ENCODE peak calls at places on chromosomes 13 and 19, in five cellular contexts. G is psoas muscle, J is breast epithelium, V is aorta, A is cardiac muscle cell. K is an unnamed sample.
A peak's percentile ranks its signal among the peaks of the same experiment; 100 is the strongest.

GRCh38 chr19:681638-682037 is 5.4 kb downstream of the FSTL3 start:
- DNase-seq in G (no peak), J (no peak), V (no peak), A (no peak), K (no peak)

GRCh38 chr19:14002571-14003278 is 3.4 kb downstream of the RFX1 start:
- DNase-seq in G (peak; percentile 17), J (no peak), V (peak; percentile 49), A (no peak), K (no peak)

GRCh38 chr13:23449386-23450162 is 16.1 kb upstream of the SACS start:
- DNase-seq in G (no peak), J (no peak), V (no peak), A (no peak), K (no peak)

GRCh38 chr19:42281175-42282035 is 12.4 kb downstream of the CIC start:
- DNase-seq in G (peak; percentile 64), J (peak; percentile 83), V (peak; percentile 82), A (peak; percentile 56), K (peak; percentile 85)

GRCh38 chr13:20127563-20128458 is 33.0 kb downstream of the GJA3 start:
- DNase-seq in G (peak; percentile 72), J (peak; percentile 25), V (peak; percentile 79), A (peak; percentile 65), K (peak; percentile 82)

GRCh38 chr13:59658027-59658735 is 505.5 kb downstream of the DIAPH3 start:
- DNase-seq in G (no peak), J (no peak), V (no peak), A (no peak), K (no peak)

GRCh38 chr19:20999731-21000352 is 20.6 kb upstream of the ZNF430 start:
- DNase-seq in G (peak; percentile 81), J (peak; percentile 97), V (peak; percentile 92), A (peak; percentile 94), K (peak; percentile 91)

GRCh38 chr13:24664726-24665409 is 15.3 kb upstream of the ATP12A start:
- DNase-seq in G (no peak), J (no peak), V (no peak), A (no peak), K (no peak)

GRCh38 chr13:114115796-114116195 is 16.6 kb downstream of the RASA3 start:
- DNase-seq in G (no peak), J (no peak), V (peak; percentile 44), A (no peak), K (peak; percentile 48)

GRCh38 chr19:6516018-6516658 is 14.0 kb upstream of the TUBB4A start:
- DNase-seq in G (peak; percentile 92), J (peak; percentile 73), V (peak; percentile 94), A (peak; percentile 96), K (peak; percentile 92)

GRCh38 chr19:19719798-19720197 is 13.1 kb downstream of the ZNF14 start:
- DNase-seq in G (no peak), J (no peak), V (no peak), A (no peak), K (no peak)

GRCh38 chr13:78658630-78659449 is at the start of gene OBI1:
- DNase-seq in G (peak; percentile 93), J (peak; percentile 78), V (peak; percentile 94), A (peak; percentile 93), K (peak; percentile 95)

GRCh38 chr13:59043016-59043415 is 1120.7 kb downstream of the DIAPH3 start:
- DNase-seq in G (no peak), J (no peak), V (no peak), A (no peak), K (no peak)

GRCh38 chr19:41288898-41289505 is 21.0 kb upstream of the CCDC97 start:
- DNase-seq in G (no peak), J (no peak), V (no peak), A (no peak), K (no peak)

GRCh38 chr19:45860359-45861259 is 2.3 kb downstream of the SYMPK start:
- DNase-seq in G (no peak), J (no peak), V (no peak), A (no peak), K (no peak)

DNA sequence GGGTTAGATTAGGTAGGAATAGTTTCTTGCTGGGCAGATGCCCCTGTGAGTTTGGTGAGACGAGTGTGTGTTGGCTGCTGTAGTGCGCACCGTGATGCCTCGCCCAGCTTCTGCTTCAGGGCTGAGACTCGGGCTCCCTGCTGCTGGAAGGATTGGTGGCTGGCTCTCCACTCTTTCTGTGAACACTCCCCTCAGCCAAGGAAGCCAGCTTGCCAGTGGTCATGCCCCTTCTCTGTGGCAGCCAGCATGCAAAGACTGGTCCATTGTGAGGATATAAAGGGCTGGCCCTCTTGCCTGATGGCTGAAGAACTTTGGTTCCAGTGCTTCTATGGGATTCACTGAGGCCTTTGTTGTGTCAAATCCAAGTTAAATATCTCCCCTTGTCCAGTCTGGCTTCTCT is 2.9 kb upstream of the HTR2A start:
- DNase-seq in G (no peak), J (no peak), V (no peak), A (no peak), K (no peak)
- H3K4me1 ChIP-seq in G (peaks cover 13% of the 10 kb centered on the region), J (no peaks in the 10 kb centered on the region), V (no peaks in the 10 kb centered on the region), A (no peaks in the 10 kb centered on the region), K (peaks cover 25% of the 10 kb centered on the region)

DNA sequence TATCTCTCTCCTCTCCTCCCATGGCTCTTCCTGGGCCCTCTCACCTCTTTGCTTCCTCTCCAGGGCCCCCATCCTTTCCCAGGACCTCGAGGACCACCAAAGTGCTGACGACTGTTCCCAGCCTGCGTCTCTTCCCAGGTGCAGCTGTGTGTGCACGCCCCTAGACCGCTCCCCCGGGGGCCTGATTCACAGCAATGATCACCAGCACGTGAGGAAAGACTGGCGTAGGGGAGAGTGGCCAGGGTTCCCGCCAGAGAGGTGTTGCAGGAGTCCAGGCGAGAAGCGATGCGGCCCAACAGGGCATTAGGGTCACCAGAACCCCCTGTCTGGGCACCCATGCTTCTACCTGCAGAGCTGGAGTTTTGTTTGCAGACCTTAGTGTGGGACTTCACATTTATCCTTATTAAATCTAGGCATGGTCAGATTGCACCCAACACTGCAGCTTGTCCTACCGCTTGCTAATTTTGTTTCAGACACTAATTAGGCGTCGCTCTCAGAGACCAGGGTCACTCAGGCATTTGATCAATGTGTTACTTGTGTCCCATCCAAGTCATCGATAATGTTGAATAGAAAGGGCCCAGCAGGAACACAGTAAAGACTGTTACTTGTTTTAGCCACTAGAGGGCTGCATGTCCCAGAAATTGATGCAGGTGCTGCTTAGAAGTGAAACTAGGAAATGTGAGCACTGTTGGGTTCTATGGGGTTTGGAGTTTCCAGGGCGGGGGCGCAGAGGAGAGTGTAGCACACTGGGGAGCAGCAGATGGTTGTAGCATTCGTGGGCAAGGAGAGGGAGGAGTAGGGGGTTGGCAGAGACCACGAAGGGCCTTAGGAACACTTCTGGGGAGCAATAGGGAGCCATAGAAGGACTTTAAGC is 53.2 kb downstream of the CDADC1 start:
- DNase-seq in G (peak; percentile 40), J (no peak), V (peak; percentile 65), A (peak; percentile 82), K (peak; percentile 81)
- H3K4me1 ChIP-seq in G (no peaks in the 10 kb centered on the region), J (peaks cover 14% of the 10 kb centered on the region), V (no peaks in the 10 kb centered on the region), A (no peaks in the 10 kb centered on the region), K (peaks cover 42% of the 10 kb centered on the region)

GRCh38 chr19:3375221-3376088 is 9.1 kb downstream of the NFIC start:
- DNase-seq in G (peak; percentile 97), J (peak; percentile 69), V (peak; percentile 92), A (peak; percentile 74), K (peak; percentile 96)
- H3K4me1 ChIP-seq in G (peaks cover 46% of the 10 kb centered on the region), J (peaks cover 10% of the 10 kb centered on the region), V (no peaks in the 10 kb centered on the region), A (peaks cover 18% of the 10 kb centered on the region), K (peaks cover 87% of the 10 kb centered on the region)

DNA sequence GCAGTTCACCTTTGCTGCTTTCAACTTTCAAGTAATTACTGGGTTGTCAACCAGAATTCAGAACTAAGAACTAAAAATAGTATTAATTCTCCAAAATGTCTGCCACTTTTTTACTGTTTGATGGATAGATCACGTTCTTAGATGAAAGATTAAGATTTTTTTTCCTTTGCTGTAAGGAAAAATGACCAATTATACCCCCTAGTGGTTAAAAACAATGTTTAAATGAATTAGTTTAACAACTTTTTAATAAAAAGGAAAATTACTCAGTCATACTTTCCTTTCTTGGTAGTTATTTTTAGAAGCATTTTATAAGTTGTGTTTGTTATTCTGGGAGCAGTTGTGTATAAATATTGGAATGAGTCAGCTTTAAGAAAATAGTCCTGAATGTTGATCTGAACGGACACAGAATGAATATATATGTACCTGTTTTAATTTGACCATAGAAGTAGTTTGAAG is 4.6 kb downstream of the TM9SF2 start:
- DNase-seq in G (no peak), J (no peak), V (no peak), A (peak; percentile 27), K (no peak)
- H3K4me1 ChIP-seq in G (peaks cover 73% of the 10 kb centered on the region), J (peaks cover 18% of the 10 kb centered on the region), V (no peaks in the 10 kb centered on the region), A (peaks cover 9% of the 10 kb centered on the region), K (no peaks in the 10 kb centered on the region)

GRCh38 chr13:49528161-49528560 is 32.4 kb downstream of the PHF11 start:
- DNase-seq in G (no peak), J (no peak), V (no peak), A (no peak), K (no peak)
- H3K4me1 ChIP-seq in G (no peaks in the 10 kb centered on the region), J (no peaks in the 10 kb centered on the region), V (no peaks in the 10 kb centered on the region), A (peaks cover 10% of the 10 kb centered on the region), K (no peaks in the 10 kb centered on the region)

GRCh38 chr19:4060621-4061177 is 6.0 kb downstream of the ZBTB7A start:
- DNase-seq in G (no peak), J (no peak), V (no peak), A (no peak), K (peak; percentile 71)
- H3K4me1 ChIP-seq in G (peaks cover 64% of the 10 kb centered on the region), J (peaks cover 49% of the 10 kb centered on the region), V (no peaks in the 10 kb centered on the region), A (peaks cover 3% of the 10 kb centered on the region), K (peaks cover 73% of the 10 kb centered on the region)

GRCh38 chr13:50226515-50227147 is 211.4 kb downstream of the KCNRG start:
- DNase-seq in G (no peak), J (no peak), V (no peak), A (no peak), K (no peak)

GRCh38 chr13:50224534-50224933 is 209.3 kb downstream of the KCNRG start:
- DNase-seq in G (no peak), J (no peak), V (no peak), A (peak; percentile 57), K (no peak)

GRCh38 chr13:50227356-50227755 is 212.1 kb downstream of the KCNRG start:
- DNase-seq in G (no peak), J (no peak), V (no peak), A (no peak), K (no peak)

GRCh38 chr13:50222569-50223332 is 207.5 kb downstream of the KCNRG start:
- DNase-seq in G (peak; percentile 80), J (peak; percentile 54), V (peak; percentile 74), A (peak; percentile 93), K (peak; percentile 87)

GRCh38 chr13:50225188-50226155 is 210.2 kb downstream of the KCNRG start:
- DNase-seq in G (no peak), J (no peak), V (no peak), A (no peak), K (no peak)
- H3K4me1 ChIP-seq in G (peaks cover 8% of the 10 kb centered on the region), J (no peaks in the 10 kb centered on the region), V (no peaks in the 10 kb centered on the region), A (no peaks in the 10 kb centered on the region), K (no peaks in the 10 kb centered on the region)

DNA sequence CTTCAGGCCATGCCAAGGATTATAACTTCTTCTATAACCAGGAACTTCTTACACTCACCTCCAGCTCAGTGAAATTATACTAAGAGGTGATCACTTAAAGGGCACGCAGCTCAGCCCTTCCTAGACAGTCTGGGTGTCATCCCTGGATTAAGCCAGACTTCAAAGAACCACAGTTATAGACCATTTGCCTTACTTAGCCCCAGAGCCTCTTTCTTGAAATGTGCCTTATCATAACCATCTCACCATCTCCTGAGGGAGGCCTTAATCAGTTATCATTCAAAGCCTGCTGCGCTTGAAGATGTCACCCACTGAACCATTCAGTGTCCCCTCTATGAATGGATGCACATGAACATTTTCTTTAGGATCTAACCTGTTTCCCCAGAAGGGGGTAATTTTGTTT is 10.1 kb upstream of the DHRS12 start:
- DNase-seq in G (no peak), J (no peak), V (no peak), A (no peak), K (no peak)
- H3K4me1 ChIP-seq in G (peaks cover 14% of the 10 kb centered on the region), J (peaks cover 5% of the 10 kb centered on the region), V (no peaks in the 10 kb centered on the region), A (peaks cover 4% of the 10 kb centered on the region), K (peaks cover 10% of the 10 kb centered on the region)